ENCODE peak calls at places on chromosomes 2 and 18, in ten cellular contexts. P, W, G, T, E, X, R, H, N and U are unnamed samples.

GRCh38 chr18:24602156-24602555 is 141.7 kb downstream of the HRH4 start:
- DNase-seq in X (no peak), P (no peak), G (no peak), H (no peak), N (no peak), E (peak; percentile 3), T (no peak), R (no peak), W (no peak), U (no peak)

GRCh38 chr2:65436169-65436824 is 3.9 kb upstream of the SPRED2 start:
- DNase-seq in G (peak; percentile 73), E (peak; percentile 92), W (peak; percentile 44), N (peak; percentile 86), R (peak; percentile 55), T (peak; percentile 94), X (peak; percentile 94), P (peak; percentile 93), H (peak; percentile 97), U (peak; percentile 98)

GRCh38 chr2:197909377-197909776 is 105.0 kb downstream of the PLCL1 start:
- DNase-seq in G (no peak), N (no peak), H (peak; percentile 90), X (no peak), R (no peak), T (peak; percentile 89), P (no peak), W (no peak), E (no peak), U (no peak)

GRCh38 chr2:199460101-199460671 is 2.4 kb upstream of the SATB2 start:
- DNase-seq in T (no peak), P (no peak), X (no peak), H (peak; percentile 65), N (no peak), R (no peak), W (no peak), G (peak; percentile 20), E (peak; percentile 35), U (no peak)

GRCh38 chr2:196233808-196234501 is 62.6 kb upstream of the STK17B start:
- DNase-seq in G (no peak), E (peak; percentile 90), T (no peak), R (no peak), H (peak; percentile 40), P (no peak), X (no peak), N (no peak), W (peak; percentile 46), U (no peak)

GRCh38 chr2:240424341-240425235 is 10.9 kb upstream of the GPC1 start:
- DNase-seq in N (no peak), E (no peak), G (no peak), R (no peak), H (no peak), X (no peak), P (peak; percentile 1), W (no peak), T (no peak), U (no peak)

GRCh38 chr2:111663471-111663951 is 220.5 kb downstream of the ANAPC1 start:
- DNase-seq in X (no peak), G (no peak), T (no peak), H (no peak), P (no peak), R (no peak), E (peak; percentile 9), W (no peak), N (peak; percentile 57), U (no peak)

GRCh38 chr18:7567487-7568425 is 640 bp downstream of the PTPRM start:
- DNase-seq in P (peak; percentile 48), N (no peak), H (peak; percentile 89), G (peak; percentile 59), E (no peak), X (peak; percentile 76), R (no peak), T (no peak), W (no peak), U (peak; percentile 62)

GRCh38 chr2:29238497-29238896 is 123.3 kb downstream of the CLIP4 start:
- DNase-seq in N (no peak), W (no peak), H (peak; percentile 63), P (no peak), T (no peak), E (peak; percentile 68), G (no peak), R (no peak), X (peak; percentile 49), U (no peak)

GRCh38 chr2:126480033-126480432 is 175.9 kb upstream of the GYPC start:
- DNase-seq in P (no peak), R (no peak), T (no peak), G (no peak), E (no peak), W (no peak), N (no peak), H (no peak), X (no peak), U (no peak)
- H3K4me3 ChIP-seq in P (no peak overlapping the region), R (no peak overlapping the region), T (no peak overlapping the region), G (no peak overlapping the region), E (no peak overlapping the region), W (no peak overlapping the region), N (no peak overlapping the region), H (no peak overlapping the region), X (no peak overlapping the region), U (no peak overlapping the region)

GRCh38 chr2:173931751-173932150 is 33.4 kb downstream of the SP3 start:
- DNase-seq in W (no peak), E (no peak), P (no peak), G (no peak), X (no peak), N (no peak), R (no peak), H (no peak), T (no peak), U (no peak)
- H3K9me3 ChIP-seq in W (no peaks in the 10 kb centered on the region), E (no peaks in the 10 kb centered on the region), P (no peaks in the 10 kb centered on the region), G (peaks cover 27% of the 10 kb centered on the region), X (no peaks in the 10 kb centered on the region), N (peaks cover 4% of the 10 kb centered on the region), R (no peaks in the 10 kb centered on the region), H (no peaks in the 10 kb centered on the region), T (no peaks in the 10 kb centered on the region), U (no peaks in the 10 kb centered on the region)

GRCh38 chr2:98374958-98375570 is 28.8 kb downstream of the CNGA3 start:
- DNase-seq in X (no peak), T (no peak), H (no peak), R (no peak), G (no peak), P (no peak), W (no peak), E (no peak), N (no peak), U (no peak)

GRCh38 chr2:98374286-98374685 is 28.0 kb downstream of the CNGA3 start:
- DNase-seq in H (no peak), X (no peak), W (no peak), P (no peak), G (no peak), N (no peak), E (no peak), T (no peak), R (no peak), U (no peak)

GRCh38 chr2:98376996-98377395 is 30.7 kb downstream of the CNGA3 start:
- DNase-seq in R (no peak), N (no peak), W (no peak), G (no peak), P (no peak), H (no peak), E (no peak), X (no peak), T (no peak), U (no peak)

GRCh38 chr2:98377569-98377968 is 31.3 kb downstream of the CNGA3 start:
- DNase-seq in E (no peak), N (no peak), W (no peak), G (no peak), T (no peak), X (no peak), H (no peak), R (no peak), P (no peak), U (no peak)

GRCh38 chr2:98376301-98376945 is 30.2 kb downstream of the CNGA3 start:
- DNase-seq in G (no peak), P (no peak), R (no peak), W (no peak), E (no peak), H (no peak), X (no peak), N (no peak), T (no peak), U (no peak)
- H3K4me3 ChIP-seq in G (no peak overlapping the region), P (no peak overlapping the region), R (no peak overlapping the region), W (no peak overlapping the region), E (no peak overlapping the region), H (no peak overlapping the region), X (no peak overlapping the region), N (no peak overlapping the region), T (no peak overlapping the region), U (no peak overlapping the region)

DNA sequence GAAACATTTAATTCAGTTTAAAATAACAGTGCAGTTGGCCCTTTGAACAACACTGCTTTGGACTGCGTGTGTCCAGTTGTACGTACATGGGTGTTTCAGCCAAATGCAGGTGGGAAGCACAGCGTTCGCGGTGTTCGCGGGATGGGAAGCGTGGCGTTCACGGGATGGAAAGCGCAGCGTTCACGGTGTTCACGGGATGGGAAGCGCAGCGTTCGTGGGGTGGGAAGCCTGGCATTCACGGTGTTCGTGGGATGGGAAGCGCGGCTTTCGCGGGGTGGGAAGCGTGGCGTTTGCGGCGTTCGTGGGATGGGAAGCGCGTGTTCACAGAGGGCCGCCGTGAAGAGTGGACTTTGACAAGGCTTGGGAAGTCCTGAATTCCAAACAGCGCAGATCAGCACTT is 47.6 kb downstream of the CTDP1 start:
- DNase-seq in X (no peak), E (no peak), G (no peak), P (no peak), T (no peak), N (no peak), W (no peak), H (no peak), R (no peak), U (no peak)
- H3K9me3 ChIP-seq in X (peaks cover 12% of the 10 kb centered on the region), E (peaks cover 10% of the 10 kb centered on the region), G (peaks cover 47% of the 10 kb centered on the region), P (peaks cover 11% of the 10 kb centered on the region), T (peaks cover 72% of the 10 kb centered on the region), N (no peaks in the 10 kb centered on the region), W (peaks cover 16% of the 10 kb centered on the region), H (no peaks in the 10 kb centered on the region), R (peaks cover 23% of the 10 kb centered on the region), U (peaks cover 9% of the 10 kb centered on the region)

GRCh38 chr2:152098798-152099654 is at the start of gene CACNB4:
- DNase-seq in H (peak; percentile 46), G (peak; percentile 35), X (no peak), R (no peak), P (no peak), N (no peak), W (no peak), T (no peak), E (peak; percentile 25), U (no peak)
- H3K4me3 ChIP-seq in H (peak within 1 kb of the TSS; percentile 70), G (peak within 1 kb of the TSS; percentile 76), X (peak within 1 kb of the TSS; percentile 66), R (peak within 1 kb of the TSS; percentile 63), P (peak within 1 kb of the TSS; percentile 77), N (peak within 1 kb of the TSS; percentile 56), W (peak within 1 kb of the TSS; percentile 45), T (peak within 1 kb of the TSS; percentile 59), E (peak within 1 kb of the TSS; percentile 52), U (peak within 1 kb of the TSS; percentile 79)

DNA sequence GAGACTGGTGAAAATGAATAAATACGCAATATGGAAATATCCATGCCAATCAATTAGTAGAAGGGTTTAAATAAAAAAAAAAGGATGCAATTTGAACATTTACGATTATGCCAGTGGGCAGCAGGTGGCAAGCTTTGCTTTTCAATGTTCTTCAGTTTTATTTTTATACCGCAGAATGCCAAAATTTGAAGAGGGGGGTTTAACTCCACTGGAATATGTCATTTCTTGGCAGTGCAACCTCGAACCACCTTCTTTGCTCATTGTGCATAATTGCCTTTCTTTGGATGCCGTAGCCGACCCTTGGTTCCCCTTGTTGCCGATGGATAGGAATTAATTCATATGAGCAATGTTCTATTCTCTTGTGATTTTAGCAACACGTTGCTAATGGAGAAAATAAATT is 88.0 kb downstream of the LTBP1 start:
- DNase-seq in T (no peak), E (no peak), N (no peak), H (peak; percentile 81), W (no peak), R (no peak), X (no peak), P (no peak), G (no peak), U (no peak)
- H3K9me3 ChIP-seq in T (no peaks in the 10 kb centered on the region), E (no peaks in the 10 kb centered on the region), N (no peaks in the 10 kb centered on the region), H (no peaks in the 10 kb centered on the region), W (no peaks in the 10 kb centered on the region), R (no peaks in the 10 kb centered on the region), X (no peaks in the 10 kb centered on the region), P (no peaks in the 10 kb centered on the region), G (no peaks in the 10 kb centered on the region), U (no peaks in the 10 kb centered on the region)